ENCODE peak calls at places on chromosomes 11 and 22, in four cellular contexts. D, X, K and O are unnamed samples.

GRCh38 chr11:124482362-124483147 is 37.1 kb upstream of the OR8B8 start:
- DNase-seq in K (no peak), D (no peak), X (no peak), O (no peak)

GRCh38 chr11:71580057-71581003 is 2.3 kb downstream of the KRTAP5-11 start:
- DNase-seq in X (peak), K (peak), D (peak), O (peak)

GRCh38 chr11:10920205-10920604 is 62.4 kb upstream of the ZBED5 start:
- DNase-seq in K (no peak), X (no peak), D (no peak), O (no peak)

GRCh38 chr11:12603362-12604088 is 70.7 kb upstream of the TEAD1 start:
- DNase-seq in D (no peak), K (no peak), X (no peak), O (no peak)

GRCh38 chr11:75524576-75525432 is 937 bp downstream of the GDPD5 start:
- DNase-seq in D (no peak), K (peak), X (no peak), O (no peak)

GRCh38 chr11:95939091-95939490 is 15.2 kb upstream of the MTMR2 start:
- DNase-seq in K (no peak), X (no peak), D (no peak), O (no peak)

GRCh38 chr11:113203332-113203731 is 111.1 kb upstream of the TTC12 start:
- DNase-seq in K (no peak), X (no peak), D (no peak), O (no peak)

GRCh38 chr11:27718346-27718852 is 18.1 kb upstream of the BDNF start:
- DNase-seq in K (no peak), D (no peak), X (peak), O (no peak)

GRCh38 chr22:22684605-22685561 is 40.5 kb downstream of the GGTLC2 start:
- DNase-seq in X (peak), K (peak), D (no peak), O (peak)

GRCh38 chr11:11265994-11266606 is 87.0 kb downstream of the CSNK2A3 start:
- DNase-seq in K (peak), D (no peak), X (peak), O (peak)

GRCh38 chr11:118894192-118894591 is 10.5 kb downstream of the CXCR5 start:
- DNase-seq in K (no peak), X (no peak), D (no peak), O (no peak)

GRCh38 chr11:115272925-115273324 is 231.3 kb downstream of the CADM1 start:
- DNase-seq in X (no peak), K (no peak), D (no peak), O (no peak)

GRCh38 chr11:19253817-19254216 is 13.1 kb upstream of the E2F8 start:
- DNase-seq in X (no peak), K (no peak), D (no peak), O (no peak)

GRCh38 chr11:57567210-57567511 is 311 bp downstream of the UBE2L6 start:
- DNase-seq in X (no peak), D (no peak), K (peak), O (peak)

GRCh38 chr11:122422707-122423106 is 232.8 kb upstream of the UBASH3B start:
- DNase-seq in D (no peak), X (peak), K (no peak), O (no peak)

GRCh38 chr11:60367009-60367408 is 11.3 kb upstream of the MS4A7 start:
- DNase-seq in X (no peak), K (no peak), D (no peak), O (peak)

GRCh38 chr22:21766933-21767462 is 31.4 kb upstream of the YPEL1 start:
- DNase-seq in K (no peak), X (no peak), D (no peak), O (peak)

GRCh38 chr11:31687256-31687655 is 123.9 kb downstream of the PAX6 start:
- DNase-seq in D (no peak), X (no peak), K (no peak), O (no peak)

GRCh38 chr11:952406-953385 is 27.0 kb downstream of the AP2A2 start:
- DNase-seq in D (no peak), K (no peak), X (peak), O (no peak)

GRCh38 chr11:73508243-73509176 is 89.4 kb downstream of the FAM168A start:
- DNase-seq in K (no peak), D (no peak), X (no peak), O (no peak)

GRCh38 chr11:129365816-129366215 is 9.8 kb upstream of the BARX2 start:
- DNase-seq in K (no peak), X (no peak), D (no peak), O (no peak)

GRCh38 chr11:114134870-114135269 is 75.4 kb downstream of the ZBTB16 start:
- DNase-seq in K (no peak), X (no peak), D (no peak), O (no peak)

GRCh38 chr11:47914743-47915142 is 65.6 kb upstream of the PTPRJ start:
- DNase-seq in X (no peak), D (no peak), K (no peak), O (no peak)

GRCh38 chr22:43514476-43515157 is 102.8 kb downstream of the MPPED1 start:
- DNase-seq in K (no peak), D (no peak), X (no peak), O (no peak)

GRCh38 chr11:86431258-86431657 is 56.6 kb downstream of the CCDC81 start:
- DNase-seq in X (no peak), D (no peak), K (no peak), O (no peak)

GRCh38 chr22:38632528-38632927 is 23.7 kb downstream of the FAM227A start:
- DNase-seq in K (no peak), X (no peak), D (no peak), O (no peak)

GRCh38 chr11:32374261-32374711 is 61.1 kb downstream of the WT1 start:
- DNase-seq in K (peak), X (peak), D (no peak), O (peak)

GRCh38 chr11:36509265-36509664 is 807 bp downstream of the TRAF6 start:
- DNase-seq in K (no peak), D (no peak), X (no peak), O (peak)

GRCh38 chr11:105825141-105825540 is 196.9 kb downstream of the MSANTD4 start:
- DNase-seq in K (no peak), X (no peak), D (no peak), O (no peak)

GRCh38 chr22:32804036-32804435 is 2.5 kb downstream of the TIMP3 start:
- DNase-seq in X (no peak), D (no peak), K (no peak), O (no peak)

GRCh38 chr11:129346916-129347315 is 28.7 kb upstream of the BARX2 start:
- DNase-seq in X (no peak), D (no peak), K (no peak), O (no peak)

GRCh38 chr22:46103181-46103580 is 47.1 kb upstream of the PPARA start:
- DNase-seq in X (no peak), K (no peak), D (no peak), O (no peak)

GRCh38 chr11:95337175-95337957 is 106.4 kb upstream of the SESN3 start:
- DNase-seq in X (no peak), K (peak), D (no peak), O (peak)

GRCh38 chr11:79456501-79456900 is 15.7 kb upstream of the TENM4 start:
- DNase-seq in X (no peak), D (no peak), K (no peak), O (no peak)

GRCh38 chr11:73288197-73288872 is 16.2 kb downstream of the P2RY6 start:
- DNase-seq in D (no peak), K (no peak), X (no peak), O (no peak)

DNA sequence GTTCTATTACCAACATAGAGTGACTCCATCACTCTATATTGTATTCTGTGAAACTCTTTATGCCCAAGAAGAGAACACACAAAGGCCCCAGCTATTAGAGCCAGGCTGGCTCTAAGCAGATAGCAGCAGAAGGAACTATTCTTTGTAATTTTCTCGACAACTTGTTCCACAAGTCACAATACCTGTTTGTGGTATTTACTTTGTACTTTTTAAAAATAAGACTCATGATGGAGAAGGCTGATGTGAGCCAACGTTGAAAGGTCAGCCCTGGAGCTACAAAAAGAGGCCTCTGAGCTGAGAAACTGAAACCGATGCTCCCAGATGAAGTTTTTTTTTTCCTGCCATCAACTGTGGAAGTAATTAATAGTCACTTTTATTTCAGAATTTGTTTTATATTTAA is 68.3 kb downstream of the LARGE1 start:
- DNase-seq in D (no peak), X (no peak), K (no peak), O (no peak)
- H3K4me3 ChIP-seq in D (no peak), X (no peak), K (no peak), O (no peak)

DNA sequence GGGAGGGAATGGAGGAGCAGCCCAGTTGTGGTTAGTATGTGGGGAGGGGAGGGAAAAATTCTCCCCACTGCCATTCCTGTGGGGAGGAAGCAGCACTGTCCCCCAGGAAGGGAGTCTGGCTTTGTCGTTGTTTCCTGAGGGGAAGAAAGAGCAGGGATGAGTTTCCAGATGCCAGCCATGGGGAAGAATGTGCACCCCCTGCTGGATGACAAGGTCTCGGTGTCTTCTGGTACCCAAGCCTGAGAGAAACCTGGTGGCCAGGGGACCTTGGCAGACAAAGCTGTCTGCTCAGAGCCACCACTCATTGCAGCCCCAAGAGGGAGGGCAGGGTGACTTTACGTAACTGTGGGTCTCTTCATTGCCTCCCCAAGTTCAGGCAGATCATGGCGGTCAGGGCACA is 81.3 kb upstream of the CD82 start:
- DNase-seq in X (peak), D (no peak), K (no peak), O (peak)
- TF ChIP-seq CTCF in X (peak), D (no peak), K (peak), O (peak)

DNA sequence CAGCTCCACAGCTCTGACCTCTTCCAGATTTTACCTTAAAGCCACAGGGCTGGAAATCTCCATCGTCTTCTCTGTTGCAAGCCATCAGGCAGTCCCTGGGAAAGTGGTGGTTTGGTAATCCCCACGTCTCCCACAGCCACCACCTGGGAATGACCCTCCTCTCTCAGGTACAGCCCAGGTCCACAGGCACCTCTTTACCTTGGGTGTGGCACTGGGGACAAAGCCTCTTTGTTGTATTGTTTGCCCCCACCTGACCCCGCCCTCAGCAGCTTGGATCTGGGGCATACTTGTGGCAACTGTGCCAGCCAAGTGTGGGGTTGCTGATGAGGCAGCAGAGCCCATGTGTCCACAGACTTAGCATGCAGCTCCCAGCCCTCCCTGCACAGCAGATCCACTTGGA is 77.6 kb downstream of the LRRC32 start:
- DNase-seq in X (no peak), D (no peak), K (no peak), O (no peak)
- H3K4me3 ChIP-seq in X (no peak), D (no peak), K (no peak), O (no peak)

DNA sequence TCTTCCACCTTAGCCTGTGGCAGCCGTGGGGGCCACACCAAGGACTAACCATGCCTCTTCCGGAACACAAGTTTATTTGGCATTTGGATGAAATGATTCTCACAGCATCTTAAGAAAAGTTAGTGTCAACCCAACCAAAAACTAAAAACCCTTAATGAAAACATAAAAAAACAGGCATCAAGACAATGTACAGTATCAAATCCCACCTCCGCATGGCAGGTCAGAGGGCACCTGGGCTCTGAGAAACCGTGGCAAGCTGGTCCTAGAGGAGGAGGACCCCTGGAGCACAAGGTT is 86.0 kb downstream of the DGCR2 start:
- DNase-seq in X (no peak), D (no peak), K (no peak), O (no peak)
- TF ChIP-seq CTCF in X (no peak), D (no peak), K (no peak), O (no peak)

GRCh38 chr11:65492387-65492636 is 6.5 kb upstream of the MALAT1 start:
- DNase-seq in X (no peak), K (no peak), D (no peak), O (no peak)
- H3K4me3 ChIP-seq in X (no peak), K (no peak), D (no peak), O (peak)

GRCh38 chr11:14308897-14309387 is 50.0 kb downstream of the RRAS2 start:
- DNase-seq in D (no peak), K (no peak), X (no peak), O (peak)
- TF ChIP-seq CTCF in D (no peak), K (no peak), X (no peak), O (no peak)

GRCh38 chr11:61555978-61556377 is 24.9 kb downstream of the SYT7 start:
- DNase-seq in D (no peak), X (no peak), K (no peak), O (no peak)
- H3K4me3 ChIP-seq in D (no peak), X (no peak), K (no peak), O (no peak)

DNA sequence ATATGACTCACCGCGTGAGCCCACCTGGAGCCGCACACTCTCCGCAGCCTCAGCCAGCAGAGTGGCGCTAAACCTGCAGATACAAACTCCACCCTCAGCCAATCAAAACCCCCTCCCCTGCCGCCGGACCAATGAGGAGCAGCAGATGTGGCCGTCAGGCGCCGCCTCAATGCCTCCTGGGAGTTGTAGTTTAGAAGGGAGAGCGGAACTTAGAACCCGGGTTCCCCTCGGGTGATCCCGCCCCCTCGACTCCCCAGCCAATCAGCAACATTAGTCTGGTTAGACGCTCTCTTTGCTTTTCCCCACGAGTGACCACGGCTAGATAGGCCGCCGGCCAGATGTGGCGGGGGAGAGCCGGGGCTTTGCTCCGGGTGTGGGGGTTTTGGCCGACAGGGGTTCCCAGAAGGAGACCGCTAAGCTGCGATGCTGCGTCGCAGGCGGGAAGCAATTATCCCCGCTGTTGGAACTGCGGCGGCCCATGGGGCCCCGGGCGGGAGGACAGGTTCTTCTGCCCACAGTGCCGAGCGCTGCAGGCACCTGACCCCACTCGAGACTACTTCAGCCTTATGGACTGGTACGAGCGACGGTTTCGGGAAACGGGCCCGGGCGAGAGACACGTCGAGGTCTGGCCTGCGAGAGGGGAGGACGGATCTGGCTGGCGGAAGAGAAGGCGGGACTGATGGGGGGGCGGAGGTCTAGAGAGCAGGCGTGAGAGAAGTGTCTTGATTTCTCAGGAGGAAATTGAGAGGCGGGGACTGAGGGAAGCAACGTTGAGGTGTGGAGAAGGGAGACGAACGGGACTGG is at the start of the genes CHEK2 and HSCB:
- DNase-seq in X (peak), K (peak), D (peak), O (peak)
- TF ChIP-seq CTCF in X (no peak), K (peak), D (no peak), O (no peak)

DNA sequence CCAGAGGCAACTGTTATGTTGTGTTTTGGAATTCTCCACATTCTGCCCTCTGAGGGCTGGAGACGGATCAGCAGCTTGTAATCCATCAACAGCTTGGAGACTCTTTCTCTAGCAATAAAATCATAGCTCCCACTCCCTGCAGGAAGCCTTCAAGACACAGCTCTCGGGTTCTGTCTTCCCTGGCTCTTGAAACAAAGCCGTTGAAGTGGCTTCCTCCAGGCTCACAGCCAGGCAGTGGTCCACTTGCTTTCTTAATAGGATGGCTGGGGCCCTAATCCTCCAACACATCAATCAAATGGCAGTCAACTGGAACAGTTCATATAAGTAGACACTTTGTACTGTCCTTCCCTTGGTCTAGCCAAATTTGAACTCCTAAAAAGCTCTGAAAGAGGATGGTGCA is 74.4 kb downstream of the SC5D start:
- DNase-seq in X (no peak), D (no peak), K (peak), O (no peak)
- H3K4me3 ChIP-seq in X (no peak), D (no peak), K (peak), O (peak)

DNA sequence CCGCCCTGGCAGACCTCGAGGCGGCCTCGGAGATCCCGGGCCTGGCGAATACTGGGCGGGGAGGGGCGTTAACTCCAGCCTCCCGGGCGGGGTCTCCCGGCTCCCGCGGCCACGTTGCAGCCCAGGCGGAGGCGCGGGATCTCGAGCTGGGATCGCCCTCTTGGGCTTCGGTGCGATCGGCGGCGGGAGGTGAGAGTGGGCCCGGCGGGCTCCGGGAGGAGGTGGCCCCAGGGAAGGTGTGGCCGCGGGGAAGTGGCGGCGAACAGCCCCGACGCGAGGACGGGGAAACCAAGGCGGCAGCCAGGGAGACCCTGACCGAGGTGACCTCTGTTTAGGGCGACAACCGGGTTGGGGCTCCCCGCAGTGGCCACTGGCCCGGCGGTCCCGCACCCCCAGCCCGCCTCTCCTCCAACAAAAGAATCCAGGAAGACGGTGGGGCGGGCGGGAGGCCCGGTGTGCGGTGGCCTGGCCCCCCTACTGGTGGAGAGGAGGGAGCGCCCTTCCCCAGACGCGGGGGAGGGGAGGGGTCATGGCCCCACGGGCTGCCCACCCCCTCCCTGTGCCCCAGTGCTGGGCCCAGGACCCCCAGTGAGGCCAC is at the start of gene PHETA2:
- DNase-seq in D (no peak), K (no peak), X (no peak), O (peak)
- TF ChIP-seq CTCF in D (no peak), K (no peak), X (no peak), O (peak)